ENCODE peak calls at places on chromosome 3, in four cellular contexts. I is endothelial cell of umbilical vein, G is A549, N is suprapubic skin. B is an unnamed sample.

GRCh38 chr3:164537485-164537884 is 540.8 kb downstream of the SI start:
- DNase-seq in G (no peak), I (no peak), N (no peak), B (no peak)

GRCh38 chr3:119098620-119099222 is 47.2 kb upstream of the TEX55 start:
- DNase-seq in G (peak), N (no peak), I (peak), B (no peak)

GRCh38 chr3:178699810-178700209 is 163.6 kb downstream of the KCNMB2 start:
- DNase-seq in G (no peak), I (no peak), N (no peak), B (no peak)

GRCh38 chr3:38118421-38119247 is 18.3 kb downstream of the ACAA1 start:
- DNase-seq in N (no peak), I (no peak), G (no peak), B (peak)

GRCh38 chr3:130699765-130700164 is 46.9 kb downstream of the PIK3R4 start:
- DNase-seq in G (peak), I (peak), N (no peak), B (no peak)

GRCh38 chr3:126197343-126197742 is 17.0 kb upstream of the ALDH1L1 start:
- DNase-seq in I (no peak), G (no peak), N (no peak), B (no peak)

GRCh38 chr3:45426161-45426560 is 37.8 kb downstream of the LARS2 start:
- DNase-seq in G (no peak), I (no peak), N (no peak), B (no peak)

GRCh38 chr3:24495334-24495994 is 814 bp upstream of the THRB start:
- DNase-seq in G (peak), I (no peak), N (peak), B (peak)

GRCh38 chr3:152151216-152151874 is 117.4 kb upstream of the MBNL1 start:
- DNase-seq in N (no peak), G (no peak), I (no peak), B (no peak)

GRCh38 chr3:140848675-140849074 is 93.0 kb upstream of the SLC25A36 start:
- DNase-seq in N (no peak), G (no peak), I (no peak), B (no peak)
- TF ChIP-seq CTCF in N (no peak), G (no peak), I (no peak), B (no peak)

GRCh38 chr3:57683286-57683685 is 9.6 kb downstream of the DENND6A start:
- DNase-seq in I (peak), N (no peak), G (no peak), B (no peak)

GRCh38 chr3:57680046-57680445 is 12.8 kb downstream of the DENND6A start:
- DNase-seq in G (no peak), I (no peak), N (no peak), B (no peak)

GRCh38 chr3:57681691-57682090 is 11.2 kb downstream of the DENND6A start:
- DNase-seq in I (no peak), G (no peak), N (no peak), B (no peak)

GRCh38 chr3:57682284-57682683 is 10.6 kb downstream of the DENND6A start:
- DNase-seq in G (no peak), N (no peak), I (no peak), B (no peak)
- TF ChIP-seq CTCF in G (peak), N (no peak), I (no peak), B (peak)

GRCh38 chr3:108242776-108243175 is 20.6 kb upstream of the IFT57 start:
- DNase-seq in N (no peak), G (no peak), I (no peak), B (no peak)
- TF ChIP-seq CTCF in N (no peak), G (no peak), I (no peak), B (no peak)

GRCh38 chr3:196502775-196503181 is 790 bp downstream of the RNF168 start:
- DNase-seq in G (peak), I (peak), N (peak), B (no peak)
- TF ChIP-seq CTCF in G (no peak), I (no peak), N (no peak), B (no peak)

DNA sequence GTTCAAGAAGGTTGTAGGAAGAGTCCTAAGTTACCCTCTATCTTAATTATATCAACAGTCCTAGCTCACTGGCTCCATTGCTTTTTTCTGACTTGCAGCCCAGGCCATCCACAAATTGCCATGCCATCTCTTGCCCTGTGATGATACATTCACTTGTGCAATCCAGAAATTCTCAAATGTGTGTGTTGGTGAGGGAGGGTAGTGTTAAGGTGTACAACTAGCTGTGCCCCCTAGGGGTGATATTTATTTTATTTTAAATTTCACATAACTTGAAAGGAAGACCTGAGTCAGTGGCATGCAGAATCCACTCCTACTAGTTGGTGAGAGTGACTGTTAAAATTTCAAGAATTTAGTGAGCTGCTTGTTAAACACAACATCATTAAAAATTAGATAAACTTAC is 156.1 kb upstream of the ANKRD28 start:
- DNase-seq in G (no peak), I (no peak), N (no peak), B (no peak)
- TF ChIP-seq CTCF in G (peak), I (no peak), N (no peak), B (peak)

GRCh38 chr3:127546517-127546916 is 44.0 kb downstream of the TPRA1 start:
- DNase-seq in I (no peak), G (no peak), N (no peak), B (no peak)
- TF ChIP-seq CTCF in I (no peak), G (no peak), N (no peak), B (no peak)

DNA sequence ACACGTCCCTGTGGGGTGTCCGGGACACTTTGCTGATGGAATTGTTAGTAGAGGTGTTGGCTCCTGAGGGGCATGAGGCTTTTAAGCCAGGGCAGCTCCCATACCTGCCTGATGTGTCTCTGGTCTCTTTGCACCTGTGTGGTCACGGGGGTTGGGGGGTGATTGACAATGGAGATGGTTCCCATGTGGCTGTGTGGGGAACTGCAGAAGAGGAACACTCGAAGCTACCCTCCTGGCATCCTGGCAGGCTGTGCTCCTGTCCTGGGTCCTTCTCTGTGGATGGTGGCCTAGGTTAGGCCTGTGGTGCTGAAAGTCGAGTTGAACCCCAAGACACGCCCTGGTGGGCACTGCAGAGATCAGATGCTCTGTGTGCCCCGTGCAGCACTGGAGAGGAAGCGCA is 73.4 kb downstream of the HMCES start:
- DNase-seq in I (no peak), G (peak), N (no peak), B (no peak)
- TF ChIP-seq CTCF in I (no peak), G (no peak), N (no peak), B (no peak)

GRCh38 chr3:13479582-13480339 is at the start of gene HDAC11:
- DNase-seq in N (peak), G (peak), I (peak), B (peak)
- TF ChIP-seq CTCF in N (no peak), G (no peak), I (no peak), B (no peak)